ENCODE peak calls at places on chromosomes 12 and 14, in nine cellular contexts. O, Y, W, R, A, F, H, M and P are unnamed samples.
A peak's percentile ranks its signal among the peaks of the same experiment; 100 is the strongest.

GRCh38 chr14:103501041-103501870 is 21.4 kb downstream of the CKB start:
- DNase-seq in O (no peak), Y (no peak), W (no peak), R (no peak), A (no peak), F (no peak), H (no peak), M (no peak), P (no peak)

GRCh38 chr14:95389471-95390011 is 69.8 kb upstream of the CLMN start:
- DNase-seq in O (peak; percentile 83), Y (no peak), W (peak; percentile 89), R (no peak), A (no peak), F (no peak), H (no peak), M (no peak), P (no peak)

GRCh38 chr14:70907172-70907995 is at the start of gene PCNX1:
- DNase-seq in O (peak; percentile 95), Y (peak; percentile 91), W (peak; percentile 95), R (peak; percentile 86), A (peak; percentile 81), F (peak; percentile 92), H (peak; percentile 87), M (peak; percentile 88), P (no peak)

GRCh38 chr14:35333347-35333730 is 41.2 kb downstream of the PSMA6 start:
- DNase-seq in O (no peak), Y (no peak), W (no peak), R (no peak), A (no peak), F (no peak), H (no peak), M (no peak), P (no peak)

GRCh38 chr14:41607119-41607785 is 576 bp downstream of the LRFN5 start:
- DNase-seq in O (peak; percentile 56), Y (peak; percentile 75), W (peak; percentile 30), R (no peak), A (peak; percentile 53), F (no peak), H (no peak), M (peak; percentile 88), P (no peak)

GRCh38 chr12:102847131-102847530 is 69.9 kb downstream of the PAH start:
- DNase-seq in O (peak; percentile 9), Y (no peak), W (no peak), R (no peak), A (no peak), F (no peak), H (no peak), M (no peak), P (no peak)

GRCh38 chr12:92926549-92926948 is 2.5 kb downstream of the EEA1 start:
- DNase-seq in O (no peak), Y (no peak), W (no peak), R (no peak), A (no peak), F (no peak), H (no peak), M (no peak), P (no peak)

GRCh38 chr12:49673446-49674317 is 33.5 kb downstream of the FMNL3 start:
- DNase-seq in O (peak; percentile 98), Y (no peak), W (peak; percentile 95), R (peak; percentile 16), A (peak; percentile 96), F (no peak), H (no peak), M (peak; percentile 78), P (peak; percentile 51)

GRCh38 chr12:76400136-76400535 is 51.9 kb upstream of the BBS10 start:
- DNase-seq in O (no peak), Y (no peak), W (no peak), R (no peak), A (no peak), F (no peak), H (no peak), M (no peak), P (no peak)

GRCh38 chr14:92302481-92302880 is 20.5 kb upstream of the SLC24A4 start:
- DNase-seq in O (no peak), Y (no peak), W (no peak), R (no peak), A (no peak), F (no peak), H (no peak), M (no peak), P (no peak)

GRCh38 chr14:73591690-73592448 is at the start of gene ACOT4:
- DNase-seq in O (peak; percentile 46), Y (no peak), W (peak; percentile 64), R (peak; percentile 26), A (peak; percentile 23), F (peak; percentile 68), H (no peak), M (peak; percentile 51), P (no peak)

GRCh38 chr12:4133636-4134433 is 139.7 kb upstream of the CCND2 start:
- DNase-seq in O (no peak), Y (no peak), W (no peak), R (no peak), A (no peak), F (no peak), H (no peak), M (no peak), P (no peak)

GRCh38 chr14:71591929-71592328 is 340.3 kb upstream of the RGS6 start:
- DNase-seq in O (peak; percentile 90), Y (no peak), W (no peak), R (no peak), A (peak; percentile 58), F (no peak), H (no peak), M (no peak), P (no peak)

GRCh38 chr14:64491637-64492036 is 12.0 kb downstream of the ZBTB25 start:
- DNase-seq in O (no peak), Y (no peak), W (no peak), R (no peak), A (no peak), F (no peak), H (no peak), M (no peak), P (no peak)

GRCh38 chr12:57452937-57453509 is 2.1 kb upstream of the INHBE start:
- DNase-seq in O (peak; percentile 89), Y (peak; percentile 20), W (peak; percentile 90), R (no peak), A (peak; percentile 81), F (peak; percentile 62), H (no peak), M (peak; percentile 54), P (no peak)

GRCh38 chr12:12992418-12993175 is 7.5 kb downstream of the HEBP1 start:
- DNase-seq in O (peak; percentile 93), Y (no peak), W (no peak), R (no peak), A (peak; percentile 94), F (no peak), H (no peak), M (no peak), P (no peak)

GRCh38 chr14:50447491-50447890 is 50.8 kb upstream of the CDKL1 start:
- DNase-seq in O (peak; percentile 30), Y (no peak), W (no peak), R (no peak), A (peak; percentile 55), F (no peak), H (no peak), M (no peak), P (no peak)

GRCh38 chr14:65478017-65478416 is 65.5 kb downstream of the FUT8 start:
- DNase-seq in O (no peak), Y (no peak), W (no peak), R (no peak), A (no peak), F (no peak), H (no peak), M (no peak), P (no peak)

GRCh38 chr14:36857136-36857535 is 195.5 kb downstream of the PAX9 start:
- DNase-seq in O (no peak), Y (no peak), W (no peak), R (no peak), A (no peak), F (no peak), H (no peak), M (peak; percentile 95), P (no peak)

GRCh38 chr12:7060353-7060954 is at the start of gene C1S:
- DNase-seq in O (peak; percentile 98), Y (no peak), W (peak; percentile 90), R (no peak), A (peak; percentile 100), F (no peak), H (no peak), M (peak; percentile 5), P (no peak)

GRCh38 chr14:58808828-58809227 is 171.1 kb downstream of the DACT1 start:
- DNase-seq in O (peak; percentile 25), Y (peak; percentile 76), W (no peak), R (no peak), A (no peak), F (no peak), H (no peak), M (peak; percentile 51), P (no peak)

GRCh38 chr12:91618281-91618680 is 435.7 kb upstream of the DCN start:
- DNase-seq in O (no peak), Y (no peak), W (no peak), R (no peak), A (no peak), F (no peak), H (no peak), M (no peak), P (no peak)

GRCh38 chr14:80100681-80101080 is 110.6 kb downstream of the DIO2 start:
- DNase-seq in O (no peak), Y (no peak), W (peak; percentile 50), R (no peak), A (no peak), F (no peak), H (no peak), M (no peak), P (no peak)

GRCh38 chr12:29869916-29870315 is 86.2 kb upstream of the TMTC1 start:
- DNase-seq in O (no peak), Y (no peak), W (no peak), R (no peak), A (no peak), F (no peak), H (no peak), M (no peak), P (no peak)